ENCODE peak calls at places on chromosomes 4 and X, in eight cellular contexts. I is SW480, X is iPS-NIHi11, Y is omental fat pad, V is PC-3, J is endodermal cell, U is OCI-LY7, G is left cardiac atrium. M is an unnamed sample.

GRCh38 chrX:17328837-17329236 is 46.2 kb upstream of the NHS start:
- DNase-seq in Y (no peak), G (no peak), I (no peak), U (no peak), X (peak), J (no peak), V (no peak), M (no peak)

GRCh38 chr4:56640907-56641493 is 40.1 kb downstream of the HOPX start:
- DNase-seq in X (no peak), G (no peak), J (no peak), V (peak), U (no peak), Y (no peak), I (no peak), M (no peak)

GRCh38 chr4:8548731-8549351 is 31.4 kb upstream of the GPR78 start:
- DNase-seq in I (no peak), U (no peak), J (peak), G (no peak), V (peak), X (no peak), Y (no peak), M (no peak)

GRCh38 chr4:92099851-92100250 is 203.9 kb upstream of the GRID2 start:
- DNase-seq in X (no peak), Y (no peak), I (no peak), U (no peak), G (no peak), J (no peak), V (no peak), M (peak)

GRCh38 chr4:168865854-168866253 is 144.2 kb downstream of the CBR4 start:
- DNase-seq in G (no peak), Y (no peak), V (no peak), J (no peak), X (no peak), I (no peak), U (no peak), M (no peak)

GRCh38 chr4:82555279-82555678 is 6.5 kb downstream of the TMEM150C start:
- DNase-seq in V (no peak), G (no peak), I (no peak), Y (no peak), U (peak), J (no peak), X (no peak), M (no peak)

GRCh38 chrX:22128961-22129360 is 96.8 kb downstream of the PHEX start:
- DNase-seq in U (no peak), X (no peak), I (no peak), Y (no peak), G (no peak), J (no peak), V (peak), M (no peak)

GRCh38 chrX:53441531-53442321 is 7.6 kb upstream of the HSD17B10 start:
- DNase-seq in V (peak), Y (no peak), G (peak), U (no peak), X (peak), I (peak), J (peak), M (peak)

GRCh38 chr4:126851391-126851790 is 781.4 kb upstream of the INTU start:
- DNase-seq in G (no peak), X (no peak), U (no peak), Y (no peak), V (no peak), I (no peak), J (no peak), M (no peak)

GRCh38 chrX:136168929-136169735 is 21.8 kb downstream of the FHL1 start:
- DNase-seq in J (peak), I (no peak), U (no peak), Y (no peak), V (peak), X (peak), G (peak), M (peak)

GRCh38 chr4:142480244-142480643 is 365.9 kb downstream of the INPP4B start:
- DNase-seq in X (no peak), V (peak), I (no peak), U (no peak), J (no peak), Y (no peak), G (no peak), M (peak)

GRCh38 chrX:86830685-86831084 is 682.4 kb downstream of the DACH2 start:
- DNase-seq in G (no peak), U (no peak), I (no peak), Y (no peak), V (no peak), J (no peak), X (no peak), M (no peak)

GRCh38 chr4:185700635-185701034 is 111.4 kb downstream of the SORBS2 start:
- DNase-seq in V (no peak), I (no peak), U (no peak), X (no peak), Y (no peak), G (no peak), J (no peak), M (no peak)

GRCh38 chrX:11215191-11215921 is 77.9 kb upstream of the AMELX start:
- DNase-seq in V (no peak), G (no peak), J (peak), U (no peak), I (no peak), X (peak), Y (no peak), M (no peak)

GRCh38 chr4:117085185-117085701 is at the start of gene TRAM1L1:
- DNase-seq in G (peak), I (peak), J (peak), Y (no peak), U (no peak), V (peak), X (peak), M (peak)

GRCh38 chr4:70945046-70945445 is 42.9 kb downstream of the MOB1B start:
- DNase-seq in V (peak), J (no peak), G (no peak), U (peak), Y (no peak), X (no peak), I (no peak), M (no peak)

GRCh38 chr4:25915359-25915716 is 1.3 kb downstream of the SMIM20 start:
- DNase-seq in V (no peak), I (no peak), G (no peak), Y (no peak), J (no peak), U (no peak), X (no peak), M (peak)

GRCh38 chrX:19462879-19463278 is 52.4 kb downstream of the MAP3K15 start:
- DNase-seq in V (no peak), U (no peak), I (no peak), Y (no peak), J (no peak), X (no peak), G (no peak), M (no peak)

M was measured in cardiac muscle cell.